ENCODE peak calls at places on chromosomes 6 and 20, in four cellular contexts. One of them, this sample, is unnamed. For H3K4me1 and H3K27me3, the result is how much of the 10 kb centered on the place peaks cover.

GRCh38 chr6:8322659-8323058 is 112.7 kb downstream of the SLC35B3 start:
- DNase-seq in upper lobe of right lung: no peak
- DNase-seq in aorta: no peak
- DNase-seq in Peyer's patch: no peak
- DNase-seq in this sample: no peak

GRCh38 chr6:37180075-37180474 is 10.1 kb downstream of the PIM1 start:
- DNase-seq in upper lobe of right lung: no peak
- DNase-seq in aorta: no peak
- DNase-seq in Peyer's patch: no peak
- DNase-seq in this sample: no peak

GRCh38 chr6:21885101-21885500 is 291.6 kb downstream of the SOX4 start:
- DNase-seq in upper lobe of right lung: no peak
- DNase-seq in aorta: no peak
- DNase-seq in Peyer's patch: no peak
- DNase-seq in this sample: no peak

GRCh38 chr6:98835149-98836024 is 1.0 kb downstream of the POU3F2 start:
- DNase-seq in upper lobe of right lung: no peak
- DNase-seq in aorta: peak
- DNase-seq in Peyer's patch: peak
- DNase-seq in this sample: no peak

GRCh38 chr6:72621243-72622093 is at the start of gene KCNQ5:
- DNase-seq in upper lobe of right lung: no peak
- DNase-seq in aorta: peak
- DNase-seq in Peyer's patch: no peak
- DNase-seq in this sample: no peak

GRCh38 chr6:153272201-153272980 is 141.3 kb upstream of the RGS17 start:
- DNase-seq in upper lobe of right lung: no peak
- DNase-seq in aorta: no peak
- DNase-seq in Peyer's patch: no peak
- DNase-seq in this sample: no peak

GRCh38 chr6:78131521-78131920 is 478.7 kb downstream of the MEI4 start:
- DNase-seq in upper lobe of right lung: no peak
- DNase-seq in aorta: no peak
- DNase-seq in Peyer's patch: no peak
- DNase-seq in this sample: no peak

GRCh38 chr6:85672623-85673022 is 29.9 kb upstream of the SYNCRIP start:
- DNase-seq in upper lobe of right lung: no peak
- DNase-seq in aorta: no peak
- DNase-seq in Peyer's patch: no peak
- DNase-seq in this sample: no peak

GRCh38 chr6:31394381-31394780 is 9.0 kb upstream of the MICA start:
- DNase-seq in upper lobe of right lung: no peak
- DNase-seq in aorta: no peak
- DNase-seq in Peyer's patch: no peak
- DNase-seq in this sample: no peak

GRCh38 chr6:158900614-158901312 is 81.6 kb upstream of the EZR start:
- DNase-seq in upper lobe of right lung: no peak
- DNase-seq in aorta: no peak
- DNase-seq in Peyer's patch: no peak
- DNase-seq in this sample: no peak

GRCh38 chr20:10793741-10794140 is 119.9 kb upstream of the JAG1 start:
- DNase-seq in upper lobe of right lung: no peak
- DNase-seq in aorta: no peak
- DNase-seq in Peyer's patch: no peak
- DNase-seq in this sample: no peak

GRCh38 chr20:37385659-37386504 is 39.9 kb downstream of the SRC start:
- DNase-seq in upper lobe of right lung: peak
- DNase-seq in aorta: peak
- DNase-seq in Peyer's patch: peak
- DNase-seq in this sample: no peak

GRCh38 chr6:148166339-148166949 is 176.2 kb upstream of the SASH1 start:
- DNase-seq in upper lobe of right lung: no peak
- DNase-seq in aorta: no peak
- DNase-seq in Peyer's patch: no peak
- DNase-seq in this sample: no peak

GRCh38 chr6:129744201-129744879 is 34.4 kb upstream of the ARHGAP18 start:
- DNase-seq in upper lobe of right lung: no peak
- DNase-seq in aorta: no peak
- DNase-seq in Peyer's patch: no peak
- DNase-seq in this sample: no peak

GRCh38 chr20:5312518-5312917 is 4.2 kb downstream of the PROKR2 start:
- DNase-seq in upper lobe of right lung: no peak
- DNase-seq in aorta: no peak
- DNase-seq in Peyer's patch: no peak
- DNase-seq in this sample: no peak

GRCh38 chr6:5208039-5208438 is 52.7 kb downstream of the LYRM4 start:
- DNase-seq in upper lobe of right lung: no peak
- DNase-seq in aorta: no peak
- DNase-seq in Peyer's patch: no peak
- DNase-seq in this sample: no peak
- H3K4me1 ChIP-seq in upper lobe of right lung: under half
- H3K4me1 ChIP-seq in aorta: under half
- H3K4me1 ChIP-seq in Peyer's patch: under half
- H3K4me1 ChIP-seq in this sample: under half

GRCh38 chr6:139545474-139546116 is 171.1 kb upstream of the CITED2 start:
- DNase-seq in upper lobe of right lung: no peak
- DNase-seq in aorta: no peak
- DNase-seq in Peyer's patch: no peak
- DNase-seq in this sample: no peak
- H3K27ac ChIP-seq in upper lobe of right lung: no peak
- H3K27ac ChIP-seq in aorta: peak
- H3K27ac ChIP-seq in Peyer's patch: peak
- H3K27ac ChIP-seq in this sample: no peak

DNA sequence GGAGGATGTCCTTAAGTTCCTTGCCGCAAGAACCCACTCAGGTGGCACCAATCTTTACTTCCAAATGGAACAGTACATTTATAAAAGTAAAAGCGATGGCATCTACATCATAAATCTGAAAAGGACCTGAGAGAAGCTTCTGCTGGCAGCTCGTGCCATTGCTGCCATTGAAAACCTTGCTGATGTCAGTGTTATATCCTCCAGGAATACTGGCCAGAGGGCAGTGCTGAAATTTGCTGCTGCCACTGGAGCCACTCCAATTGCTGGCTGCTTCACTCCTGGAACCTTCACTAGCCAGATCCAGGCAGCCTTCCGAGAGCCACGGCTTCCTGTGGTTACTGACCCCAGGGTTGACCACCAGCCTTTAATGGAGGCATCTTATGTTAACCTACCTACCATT is 191.7 kb downstream of the TRIM27 start:
- DNase-seq in upper lobe of right lung: no peak
- DNase-seq in aorta: no peak
- DNase-seq in Peyer's patch: no peak
- DNase-seq in this sample: no peak
- H3K27me3 ChIP-seq in upper lobe of right lung: under half
- H3K27me3 ChIP-seq in aorta: under half
- H3K27me3 ChIP-seq in Peyer's patch: under half
- H3K27me3 ChIP-seq in this sample: half or more

GRCh38 chr6:10535198-10535597 is 14.0 kb downstream of the GCNT2 start:
- DNase-seq in upper lobe of right lung: no peak
- DNase-seq in aorta: no peak
- DNase-seq in Peyer's patch: no peak
- DNase-seq in this sample: no peak
- H3K4me1 ChIP-seq in upper lobe of right lung: under half
- H3K4me1 ChIP-seq in aorta: under half
- H3K4me1 ChIP-seq in Peyer's patch: under half
- H3K4me1 ChIP-seq in this sample: under half

DNA sequence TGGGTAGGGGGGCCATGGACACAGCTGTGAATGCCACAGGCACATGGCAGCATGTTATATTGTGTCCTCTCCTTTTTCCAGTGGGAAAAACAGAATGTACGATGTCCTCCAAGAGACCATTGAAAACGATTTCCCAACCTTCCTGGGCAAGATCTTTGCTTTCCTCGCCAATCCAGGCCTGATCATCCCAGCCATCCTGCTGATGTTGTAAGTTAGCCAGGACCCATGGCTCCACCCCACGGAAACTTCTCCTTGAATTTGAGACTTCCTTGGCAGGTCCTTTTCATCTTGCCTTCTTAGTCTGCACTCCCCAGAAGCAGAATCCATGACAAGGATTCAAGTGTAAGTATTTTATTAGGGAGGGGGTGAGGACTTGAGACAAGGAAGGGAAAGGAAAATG is 28.2 kb upstream of the NOP56 start:
- DNase-seq in upper lobe of right lung: no peak
- DNase-seq in aorta: peak
- DNase-seq in Peyer's patch: no peak
- DNase-seq in this sample: no peak
- H3K27ac ChIP-seq in upper lobe of right lung: peak
- H3K27ac ChIP-seq in aorta: no peak
- H3K27ac ChIP-seq in Peyer's patch: no peak
- H3K27ac ChIP-seq in this sample: no peak

DNA sequence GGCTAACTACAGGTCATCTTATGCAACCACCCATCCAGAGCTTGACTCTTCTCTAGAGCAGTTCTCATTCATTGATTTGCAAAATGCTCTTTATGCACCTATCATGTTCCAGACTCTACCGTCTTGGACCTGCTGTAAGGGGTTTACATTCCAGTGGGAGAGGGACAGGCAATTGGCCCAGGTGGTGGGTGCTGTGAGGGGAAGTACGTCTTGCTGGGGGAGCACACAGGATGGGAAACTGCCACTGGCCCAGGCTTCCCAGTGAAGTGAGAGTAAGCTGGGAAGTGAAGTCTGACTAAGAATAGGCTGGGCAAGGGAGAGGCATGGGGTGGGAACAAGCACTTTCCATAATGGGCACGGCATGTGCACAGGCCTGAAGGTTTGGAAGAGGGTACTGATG is 13.8 kb downstream of the OLIG3 start:
- DNase-seq in upper lobe of right lung: no peak
- DNase-seq in aorta: no peak
- DNase-seq in Peyer's patch: no peak
- DNase-seq in this sample: no peak
- H3K27me3 ChIP-seq in upper lobe of right lung: under half
- H3K27me3 ChIP-seq in aorta: under half
- H3K27me3 ChIP-seq in Peyer's patch: under half
- H3K27me3 ChIP-seq in this sample: under half

DNA sequence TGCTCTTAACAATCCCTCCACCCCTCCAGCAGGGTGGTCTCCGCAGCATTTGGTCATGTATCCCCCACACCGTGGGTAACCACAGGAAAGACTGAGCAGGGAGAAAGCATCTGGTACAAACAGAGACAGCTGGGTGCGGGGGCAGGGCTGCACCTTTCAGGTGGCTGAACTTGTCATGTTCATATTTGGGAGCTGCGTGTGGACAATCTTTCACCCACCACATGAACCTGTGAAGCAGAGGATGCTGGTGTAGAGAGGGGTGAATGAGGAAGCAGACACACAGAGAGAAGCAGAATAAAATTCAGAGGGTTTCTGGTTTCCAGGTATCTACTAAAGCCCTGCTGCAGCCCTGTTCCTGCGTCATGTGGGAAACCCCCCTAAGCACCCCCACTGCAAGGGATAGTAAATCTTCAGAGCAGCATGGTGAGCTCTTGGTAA is 8.9 kb downstream of the GFOD1 start:
- DNase-seq in upper lobe of right lung: no peak
- DNase-seq in aorta: no peak
- DNase-seq in Peyer's patch: no peak
- DNase-seq in this sample: no peak
- H3K4me1 ChIP-seq in upper lobe of right lung: under half
- H3K4me1 ChIP-seq in aorta: under half
- H3K4me1 ChIP-seq in Peyer's patch: under half
- H3K4me1 ChIP-seq in this sample: under half

GRCh38 chr20:3797592-3798404 is 1.7 kb downstream of the CDC25B start:
- DNase-seq in upper lobe of right lung: no peak
- DNase-seq in aorta: peak
- DNase-seq in Peyer's patch: no peak
- DNase-seq in this sample: peak

GRCh38 chr20:3798405-3798768 is 2.3 kb downstream of the CDC25B start:
- DNase-seq in upper lobe of right lung: no peak
- DNase-seq in aorta: no peak
- DNase-seq in Peyer's patch: no peak
- DNase-seq in this sample: no peak

GRCh38 chr20:3800256-3800877 is 4.3 kb downstream of the CDC25B start:
- DNase-seq in upper lobe of right lung: no peak
- DNase-seq in aorta: no peak
- DNase-seq in Peyer's patch: no peak
- DNase-seq in this sample: no peak

GRCh38 chr20:3797226-3797545 is 1.1 kb downstream of the CDC25B start:
- DNase-seq in upper lobe of right lung: no peak
- DNase-seq in aorta: no peak
- DNase-seq in Peyer's patch: no peak
- DNase-seq in this sample: no peak

GRCh38 chr20:3798908-3799248 is 2.8 kb downstream of the CDC25B start:
- DNase-seq in upper lobe of right lung: no peak
- DNase-seq in aorta: peak
- DNase-seq in Peyer's patch: no peak
- DNase-seq in this sample: no peak
- H3K27ac ChIP-seq in upper lobe of right lung: peak
- H3K27ac ChIP-seq in aorta: no peak
- H3K27ac ChIP-seq in Peyer's patch: peak
- H3K27ac ChIP-seq in this sample: peak

DNA sequence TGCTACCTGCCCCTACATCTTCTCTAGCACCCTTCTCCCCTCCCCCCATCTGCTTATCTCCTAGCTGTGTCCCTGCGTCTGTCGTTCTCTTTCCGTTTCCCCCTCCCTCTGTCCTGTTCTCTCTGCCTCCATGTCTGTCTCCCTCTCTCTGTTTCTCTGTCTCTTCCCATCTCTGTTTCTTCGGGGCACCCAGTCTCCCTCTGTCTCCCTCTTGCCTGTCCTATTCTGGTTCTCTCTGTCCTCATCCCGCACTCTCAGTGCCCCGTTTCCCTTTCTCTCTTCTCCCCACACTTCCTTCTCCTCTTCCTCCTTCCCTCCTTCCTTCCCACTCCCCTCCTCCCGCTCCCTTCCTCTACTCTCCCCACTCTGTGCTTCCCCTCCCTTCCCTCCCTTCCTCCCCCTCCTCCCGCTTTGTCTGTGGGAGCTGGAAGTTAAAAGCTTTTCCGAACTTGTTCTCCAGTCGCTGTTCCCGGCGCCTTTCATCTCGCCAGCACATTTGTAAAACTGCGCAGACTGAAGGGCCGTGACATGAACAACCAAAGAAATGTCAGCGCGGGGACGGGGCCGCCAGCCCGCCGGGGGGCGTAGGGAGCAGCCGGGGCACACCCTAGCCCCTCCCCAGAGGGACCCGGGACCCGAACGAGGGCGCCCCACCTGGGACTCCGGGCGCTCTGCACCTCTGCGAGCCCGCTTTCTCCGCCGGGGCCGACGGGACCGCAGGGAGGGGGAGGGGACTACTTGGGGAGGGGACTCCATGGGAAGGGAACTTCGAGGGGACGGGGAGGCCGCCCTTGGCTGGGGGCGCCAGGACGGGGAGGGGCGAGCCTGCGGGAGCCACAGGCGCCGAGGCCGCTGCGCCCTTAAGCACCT is 4.0 kb upstream of the CDH22 start:
- DNase-seq in upper lobe of right lung: no peak
- DNase-seq in aorta: no peak
- DNase-seq in Peyer's patch: peak
- DNase-seq in this sample: no peak
- H3K27me3 ChIP-seq in upper lobe of right lung: half or more
- H3K27me3 ChIP-seq in aorta: under half
- H3K27me3 ChIP-seq in Peyer's patch: under half
- H3K27me3 ChIP-seq in this sample: under half